ENCODE peak calls at places on chromosomes 13 and 19, in four cellular contexts. One of them, this sample, is unnamed.

GRCh38 chr19:40928859-40929258 is 46.8 kb upstream of the CYP2A7 start:
- DNase-seq in GM23338: no peak
- DNase-seq in brain microvascular endothelial cell: no peak
- DNase-seq in heart right ventricle: no peak
- DNase-seq in this sample: no peak

GRCh38 chr19:45670670-45671453 is 2.8 kb downstream of the GIPR start:
- DNase-seq in GM23338: peak; percentile 99
- DNase-seq in brain microvascular endothelial cell: peak; percentile 68
- DNase-seq in heart right ventricle: peak; percentile 48
- DNase-seq in this sample: peak; percentile 100

GRCh38 chr13:92806215-92806614 is 420.4 kb upstream of the GPC6 start:
- DNase-seq in GM23338: no peak
- DNase-seq in brain microvascular endothelial cell: no peak
- DNase-seq in heart right ventricle: no peak
- DNase-seq in this sample: no peak

GRCh38 chr19:45790942-45791341 is 1.7 kb downstream of the DMWD start:
- DNase-seq in GM23338: no peak
- DNase-seq in brain microvascular endothelial cell: no peak
- DNase-seq in heart right ventricle: peak; percentile 27
- DNase-seq in this sample: no peak

GRCh38 chr13:25329706-25330105 is 28.3 kb downstream of the NUP58 start:
- DNase-seq in GM23338: no peak
- DNase-seq in brain microvascular endothelial cell: peak; percentile 13
- DNase-seq in heart right ventricle: no peak
- DNase-seq in this sample: no peak

GRCh38 chr19:46147791-46148288 is at the start of gene IGFL2:
- DNase-seq in GM23338: no peak
- DNase-seq in brain microvascular endothelial cell: no peak
- DNase-seq in heart right ventricle: no peak
- DNase-seq in this sample: no peak

GRCh38 chr13:49784886-49785570 is 7.5 kb downstream of the KPNA3 start:
- DNase-seq in GM23338: no peak
- DNase-seq in brain microvascular endothelial cell: no peak
- DNase-seq in heart right ventricle: no peak
- DNase-seq in this sample: no peak

GRCh38 chr13:113513761-113514160 is 23.2 kb upstream of the DCUN1D2 start:
- DNase-seq in GM23338: no peak
- DNase-seq in brain microvascular endothelial cell: no peak
- DNase-seq in heart right ventricle: no peak
- DNase-seq in this sample: no peak

GRCh38 chr19:46015080-46015960 is 7.5 kb downstream of the PGLYRP1 start:
- DNase-seq in GM23338: peak; percentile 96
- DNase-seq in brain microvascular endothelial cell: no peak
- DNase-seq in heart right ventricle: peak; percentile 32
- DNase-seq in this sample: peak; percentile 99

GRCh38 chr13:30299746-30300145 is 7.6 kb downstream of the KATNAL1 start:
- DNase-seq in GM23338: no peak
- DNase-seq in brain microvascular endothelial cell: no peak
- DNase-seq in heart right ventricle: no peak
- DNase-seq in this sample: no peak

GRCh38 chr13:91652389-91652788 is 254.0 kb downstream of the GPC5 start:
- DNase-seq in GM23338: peak; percentile 10
- DNase-seq in brain microvascular endothelial cell: no peak
- DNase-seq in heart right ventricle: no peak
- DNase-seq in this sample: no peak

GRCh38 chr13:42760949-42761348 is 20.4 kb upstream of the FAM216B start:
- DNase-seq in GM23338: no peak
- DNase-seq in brain microvascular endothelial cell: peak; percentile 92
- DNase-seq in heart right ventricle: no peak
- DNase-seq in this sample: no peak

GRCh38 chr19:12975221-12975756 is 5.9 kb downstream of the DAND5 start:
- DNase-seq in GM23338: no peak
- DNase-seq in brain microvascular endothelial cell: no peak
- DNase-seq in heart right ventricle: no peak
- DNase-seq in this sample: no peak

GRCh38 chr13:71621152-71622124 is 245.6 kb downstream of the DACH1 start:
- DNase-seq in GM23338: peak; percentile 6
- DNase-seq in brain microvascular endothelial cell: no peak
- DNase-seq in heart right ventricle: no peak
- DNase-seq in this sample: no peak

GRCh38 chr19:13243971-13244370 is 93.8 kb downstream of the IER2 start:
- DNase-seq in GM23338: no peak
- DNase-seq in brain microvascular endothelial cell: no peak
- DNase-seq in heart right ventricle: no peak
- DNase-seq in this sample: peak; percentile 61

GRCh38 chr13:113821847-113822246 is 42.0 kb downstream of the GAS6 start:
- DNase-seq in GM23338: no peak
- DNase-seq in brain microvascular endothelial cell: no peak
- DNase-seq in heart right ventricle: no peak
- DNase-seq in this sample: no peak

GRCh38 chr19:34837262-34837661 is 64.2 kb upstream of the ZNF599 start:
- DNase-seq in GM23338: no peak
- DNase-seq in brain microvascular endothelial cell: no peak
- DNase-seq in heart right ventricle: peak; percentile 86
- DNase-seq in this sample: no peak

GRCh38 chr19:13574933-13575332 is 68.7 kb upstream of the CACNA1A start:
- DNase-seq in GM23338: peak; percentile 67
- DNase-seq in brain microvascular endothelial cell: no peak
- DNase-seq in heart right ventricle: no peak
- DNase-seq in this sample: peak; percentile 61

GRCh38 chr19:5466814-5467291 is 11.6 kb downstream of the ZNRF4 start:
- DNase-seq in GM23338: no peak
- DNase-seq in brain microvascular endothelial cell: no peak
- DNase-seq in heart right ventricle: peak; percentile 17
- DNase-seq in this sample: peak; percentile 37

GRCh38 chr19:2461751-2462634 is 5.2 kb upstream of the LMNB2 start:
- DNase-seq in GM23338: peak; percentile 80
- DNase-seq in brain microvascular endothelial cell: no peak
- DNase-seq in heart right ventricle: peak; percentile 45
- DNase-seq in this sample: peak; percentile 94

GRCh38 chr19:15280048-15280725 is 47.9 kb upstream of the EPHX3 start:
- DNase-seq in GM23338: no peak
- DNase-seq in brain microvascular endothelial cell: no peak
- DNase-seq in heart right ventricle: no peak
- DNase-seq in this sample: no peak
- H3K4me3 ChIP-seq in GM23338: no peak overlapping the region
- H3K4me3 ChIP-seq in brain microvascular endothelial cell: no peak overlapping the region
- H3K4me3 ChIP-seq in heart right ventricle: no peak overlapping the region
- H3K4me3 ChIP-seq in this sample: no peak overlapping the region

DNA sequence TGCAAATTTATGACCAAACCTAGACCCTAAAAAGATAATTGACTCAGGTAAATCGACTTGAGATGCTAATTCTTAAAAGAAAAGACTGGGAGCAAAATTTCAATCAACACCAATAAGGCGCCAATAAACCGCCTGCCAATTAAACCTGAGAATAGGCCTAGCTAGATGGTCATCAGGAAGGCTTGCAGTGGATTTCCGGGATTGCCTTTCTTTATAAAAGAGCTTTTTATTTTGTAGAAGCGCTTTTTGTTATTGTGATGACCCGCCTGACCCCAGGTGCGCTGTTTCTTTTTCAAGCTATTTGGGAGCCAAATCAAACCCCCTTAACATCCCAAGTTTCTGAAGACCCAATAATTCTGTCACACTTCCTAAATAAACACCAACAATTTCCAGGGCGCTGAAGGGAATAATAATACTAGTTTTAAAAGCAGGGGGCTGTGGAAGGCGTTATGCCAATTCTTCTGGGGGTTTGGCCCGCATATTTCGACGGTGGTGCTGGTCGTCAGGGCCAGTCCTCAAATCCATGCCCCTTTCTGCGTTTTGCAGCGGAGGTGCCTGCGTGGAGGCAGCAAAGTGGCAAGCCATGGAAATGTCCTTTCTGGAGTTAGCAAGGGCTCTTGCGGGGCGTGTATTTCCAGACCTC is 2.9 kb upstream of the ZIC5 start:
- DNase-seq in GM23338: peak; percentile 87
- DNase-seq in brain microvascular endothelial cell: no peak
- DNase-seq in heart right ventricle: no peak
- DNase-seq in this sample: peak; percentile 80
- H3K36me3 ChIP-seq in GM23338: no peaks in the 10 kb centered on the region
- H3K36me3 ChIP-seq in brain microvascular endothelial cell: no peaks in the 10 kb centered on the region
- H3K36me3 ChIP-seq in heart right ventricle: no peaks in the 10 kb centered on the region
- H3K36me3 ChIP-seq in this sample: no peaks in the 10 kb centered on the region

GRCh38 chr13:34025746-34026145 is 207.8 kb downstream of the RFC3 start:
- DNase-seq in GM23338: no peak
- DNase-seq in brain microvascular endothelial cell: peak; percentile 86
- DNase-seq in heart right ventricle: no peak
- DNase-seq in this sample: no peak

GRCh38 chr13:34019870-34020269 is 201.9 kb downstream of the RFC3 start:
- DNase-seq in GM23338: no peak
- DNase-seq in brain microvascular endothelial cell: no peak
- DNase-seq in heart right ventricle: no peak
- DNase-seq in this sample: no peak

GRCh38 chr13:34020388-34020787 is 202.4 kb downstream of the RFC3 start:
- DNase-seq in GM23338: no peak
- DNase-seq in brain microvascular endothelial cell: no peak
- DNase-seq in heart right ventricle: no peak
- DNase-seq in this sample: no peak

GRCh38 chr13:34017231-34017630 is 199.3 kb downstream of the RFC3 start:
- DNase-seq in GM23338: no peak
- DNase-seq in brain microvascular endothelial cell: no peak
- DNase-seq in heart right ventricle: no peak
- DNase-seq in this sample: no peak

GRCh38 chr13:34021619-34022018 is 203.7 kb downstream of the RFC3 start:
- DNase-seq in GM23338: no peak
- DNase-seq in brain microvascular endothelial cell: no peak
- DNase-seq in heart right ventricle: no peak
- DNase-seq in this sample: no peak
- H3K27me3 ChIP-seq in GM23338: no peaks in the 10 kb centered on the region
- H3K27me3 ChIP-seq in brain microvascular endothelial cell: no peaks in the 10 kb centered on the region
- H3K27me3 ChIP-seq in heart right ventricle: no peaks in the 10 kb centered on the region
- H3K27me3 ChIP-seq in this sample: no peaks in the 10 kb centered on the region

GRCh38 chr19:49534632-49535385 is 7.0 kb downstream of the RCN3 start:
- DNase-seq in GM23338: no peak
- DNase-seq in brain microvascular endothelial cell: no peak
- DNase-seq in heart right ventricle: no peak
- DNase-seq in this sample: peak; percentile 64
- H3K4me3 ChIP-seq in GM23338: peak overlapping the region; percentile 80
- H3K4me3 ChIP-seq in brain microvascular endothelial cell: no peak overlapping the region
- H3K4me3 ChIP-seq in heart right ventricle: no peak overlapping the region
- H3K4me3 ChIP-seq in this sample: no peak overlapping the region

GRCh38 chr19:8814176-8814575 is 17.9 kb downstream of the ZNF558 start:
- DNase-seq in GM23338: no peak
- DNase-seq in brain microvascular endothelial cell: no peak
- DNase-seq in heart right ventricle: no peak
- DNase-seq in this sample: no peak
- H3K36me3 ChIP-seq in GM23338: peaks cover 47% of the 10 kb centered on the region
- H3K36me3 ChIP-seq in brain microvascular endothelial cell: peaks cover 20% of the 10 kb centered on the region
- H3K36me3 ChIP-seq in heart right ventricle: peaks cover 37% of the 10 kb centered on the region
- H3K36me3 ChIP-seq in this sample: peaks cover 9% of the 10 kb centered on the region

GRCh38 chr19:51610576-51610975 is 19.6 kb downstream of the SIGLEC5 start:
- DNase-seq in GM23338: no peak
- DNase-seq in brain microvascular endothelial cell: no peak
- DNase-seq in heart right ventricle: no peak
- DNase-seq in this sample: no peak
- H3K27me3 ChIP-seq in GM23338: peaks cover 6% of the 10 kb centered on the region
- H3K27me3 ChIP-seq in brain microvascular endothelial cell: no peaks in the 10 kb centered on the region
- H3K27me3 ChIP-seq in heart right ventricle: peaks cover 34% of the 10 kb centered on the region
- H3K27me3 ChIP-seq in this sample: no peaks in the 10 kb centered on the region

GRCh38 chr19:11091343-11092153 is 2.3 kb downstream of the LDLR start:
- DNase-seq in GM23338: peak; percentile 56
- DNase-seq in brain microvascular endothelial cell: peak; percentile 81
- DNase-seq in heart right ventricle: peak; percentile 66
- DNase-seq in this sample: peak; percentile 39

GRCh38 chr19:11089254-11090013 is at the start of gene LDLR:
- DNase-seq in GM23338: peak; percentile 97
- DNase-seq in brain microvascular endothelial cell: peak; percentile 94
- DNase-seq in heart right ventricle: peak; percentile 89
- DNase-seq in this sample: peak; percentile 88

GRCh38 chr19:11088508-11089253 is 582 bp upstream of the LDLR start:
- DNase-seq in GM23338: no peak
- DNase-seq in brain microvascular endothelial cell: no peak
- DNase-seq in heart right ventricle: no peak
- DNase-seq in this sample: peak; percentile 19

GRCh38 chr19:11090264-11091032 is 1.2 kb downstream of the LDLR start:
- DNase-seq in GM23338: peak; percentile 98
- DNase-seq in brain microvascular endothelial cell: peak; percentile 95
- DNase-seq in heart right ventricle: peak; percentile 99
- DNase-seq in this sample: peak; percentile 99

DNA sequence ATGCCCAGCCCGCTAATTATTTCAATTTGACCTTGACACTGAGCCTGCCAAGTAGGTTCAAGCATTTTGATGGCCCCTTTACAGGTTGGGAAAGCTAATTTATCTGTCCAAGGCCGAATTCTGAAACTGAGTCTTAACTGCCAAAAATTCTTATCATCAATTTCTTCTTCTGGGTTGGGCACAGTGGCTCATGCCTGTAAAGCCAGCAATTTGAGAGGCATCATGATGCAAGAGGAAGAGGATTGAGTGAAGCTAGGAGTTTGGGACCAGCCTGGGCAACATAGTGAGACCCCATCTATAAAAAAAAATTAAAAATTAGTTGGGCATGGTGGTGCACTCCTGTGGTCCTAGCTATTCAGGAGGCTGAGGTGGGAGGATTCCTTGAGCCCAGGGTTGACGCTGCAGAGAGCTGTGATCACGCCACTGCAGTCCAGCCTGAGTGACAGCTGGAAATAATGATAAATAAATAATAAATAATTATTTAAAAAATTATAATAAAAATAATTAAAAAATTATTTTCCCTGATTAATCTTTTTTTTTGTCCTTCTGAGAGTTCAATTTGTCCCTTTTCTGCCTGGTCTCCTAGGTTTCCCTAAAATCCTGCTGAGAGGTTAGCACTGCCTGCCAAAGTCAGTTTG is 1.3 kb upstream of the LDLR start:
- DNase-seq in GM23338: no peak
- DNase-seq in brain microvascular endothelial cell: no peak
- DNase-seq in heart right ventricle: no peak
- DNase-seq in this sample: no peak
- H3K4me3 ChIP-seq in GM23338: peak overlapping the region; percentile 99
- H3K4me3 ChIP-seq in brain microvascular endothelial cell: no peak overlapping the region
- H3K4me3 ChIP-seq in heart right ventricle: no peak overlapping the region
- H3K4me3 ChIP-seq in this sample: no peak overlapping the region

DNA sequence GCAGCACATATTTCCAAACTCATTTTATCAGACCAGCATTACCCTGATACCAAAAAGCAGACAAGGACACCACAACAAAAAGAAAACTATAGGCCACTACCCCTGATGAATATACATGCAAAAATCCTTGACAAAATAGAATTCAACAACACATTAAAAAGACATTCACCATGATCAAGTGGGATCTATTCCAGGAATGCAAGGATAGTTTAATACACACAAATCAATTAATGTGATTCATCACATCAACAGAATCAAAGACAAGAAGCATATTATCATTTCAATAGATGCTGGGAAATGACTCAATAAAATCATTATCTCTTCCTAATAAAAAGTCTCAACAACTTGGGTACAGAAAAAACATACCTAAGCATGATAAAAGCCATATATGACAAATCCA is 11.2 kb downstream of the ZNF347 start:
- DNase-seq in GM23338: no peak
- DNase-seq in brain microvascular endothelial cell: no peak
- DNase-seq in heart right ventricle: no peak
- DNase-seq in this sample: no peak
- H3K36me3 ChIP-seq in GM23338: peaks cover 34% of the 10 kb centered on the region
- H3K36me3 ChIP-seq in brain microvascular endothelial cell: peaks cover 67% of the 10 kb centered on the region
- H3K36me3 ChIP-seq in heart right ventricle: no peaks in the 10 kb centered on the region
- H3K36me3 ChIP-seq in this sample: peaks cover 9% of the 10 kb centered on the region